ENCODE peak calls at places on chromosomes 6 and 20, in ten cellular contexts. R is tibial artery; U is neural progenitor cell; D is PC-9; N is dorsolateral prefrontal cortex; Y is right lobe of liver; W is MM.1S; S is adrenal gland; V is psoas muscle; P is CD8-positive, alpha-beta memory T cell. J is an unnamed sample. For H3K27me3, the result is how much of the 10 kb centered on the place peaks cover.

GRCh38 chr6:5188646-5189045 is 72.1 kb downstream of the LYRM4 start:
- DNase-seq in R (no peak), U (no peak), D (no peak), N (no peak), Y (no peak), W (no peak), S (peak), V (peak), P (no peak), J (no peak)

GRCh38 chr6:155126727-155127439 is 131.8 kb downstream of the TIAM2 start:
- DNase-seq in R (no peak), U (no peak), D (peak), N (no peak), Y (no peak), W (no peak), S (peak), V (peak), P (no peak), J (peak)

GRCh38 chr6:170096191-170096802 is 194.6 kb downstream of the DLL1 start:
- DNase-seq in R (peak), U (peak), D (no peak), N (peak), Y (no peak), W (no peak), S (peak), V (no peak), P (no peak), J (no peak)

GRCh38 chr6:44466955-44467354 is 79.4 kb downstream of the CDC5L start:
- DNase-seq in R (no peak), U (no peak), D (no peak), N (no peak), Y (no peak), W (no peak), S (no peak), V (no peak), P (no peak), J (no peak)

GRCh38 chr6:3596736-3597135 is 139.9 kb upstream of the SLC22A23 start:
- DNase-seq in R (no peak), U (no peak), D (no peak), N (no peak), Y (no peak), W (no peak), S (no peak), V (no peak), P (no peak), J (no peak)

GRCh38 chr20:64239449-64240242 is 15.9 kb upstream of the PCMTD2 start:
- DNase-seq in R (peak), U (no peak), D (no peak), N (peak), Y (peak), W (no peak), S (peak), V (no peak), P (no peak), J (no peak)

GRCh38 chr6:11971154-11971553 is 41.0 kb upstream of the HIVEP1 start:
- DNase-seq in R (no peak), U (no peak), D (no peak), N (no peak), Y (no peak), W (no peak), S (no peak), V (no peak), P (no peak), J (peak)

GRCh38 chr6:7033202-7033601 is 74.6 kb upstream of the RREB1 start:
- DNase-seq in R (no peak), U (no peak), D (no peak), N (no peak), Y (no peak), W (no peak), S (peak), V (no peak), P (no peak), J (no peak)

GRCh38 chr6:97705568-97705967 is 422.6 kb upstream of the MMS22L start:
- DNase-seq in R (no peak), U (peak), D (no peak), N (no peak), Y (no peak), W (no peak), S (no peak), V (no peak), P (no peak), J (no peak)

GRCh38 chr6:38750968-38751615 is 36.0 kb downstream of the DNAH8 start:
- DNase-seq in R (no peak), U (no peak), D (no peak), N (no peak), Y (no peak), W (no peak), S (no peak), V (no peak), P (no peak), J (no peak)

GRCh38 chr6:111423055-111423633 is 59.9 kb downstream of the REV3L start:
- DNase-seq in R (no peak), U (no peak), D (no peak), N (no peak), Y (no peak), W (no peak), S (no peak), V (no peak), P (no peak), J (no peak)

GRCh38 chr20:43853174-43853803 is 61.4 kb upstream of the TOX2 start:
- DNase-seq in R (no peak), U (no peak), D (no peak), N (no peak), Y (no peak), W (no peak), S (no peak), V (no peak), P (no peak), J (no peak)

GRCh38 chr20:50745634-50746137 is 14.3 kb downstream of the PARD6B start:
- DNase-seq in R (no peak), U (no peak), D (no peak), N (no peak), Y (no peak), W (no peak), S (no peak), V (no peak), P (no peak), J (no peak)

GRCh38 chr20:7379621-7380220 is 560.5 kb downstream of the HAO1 start:
- DNase-seq in R (no peak), U (no peak), D (no peak), N (no peak), Y (no peak), W (no peak), S (no peak), V (no peak), P (no peak), J (no peak)

GRCh38 chr6:66851930-66852329 is 1144.9 kb upstream of the EYS start:
- DNase-seq in R (no peak), U (no peak), D (no peak), N (no peak), Y (no peak), W (no peak), S (no peak), V (no peak), P (no peak), J (no peak)

GRCh38 chr6:167726043-167726442 is 100.7 kb upstream of the AFDN start:
- DNase-seq in R (peak), U (no peak), D (no peak), N (no peak), Y (no peak), W (no peak), S (no peak), V (no peak), P (no peak), J (no peak)

GRCh38 chr6:20188630-20189075 is 23.6 kb downstream of the MBOAT1 start:
- DNase-seq in R (no peak), U (peak), D (no peak), N (no peak), Y (no peak), W (no peak), S (no peak), V (no peak), P (no peak), J (no peak)

GRCh38 chr20:32343438-32343837 is 14.7 kb upstream of the ASXL1 start:
- DNase-seq in R (no peak), U (no peak), D (no peak), N (no peak), Y (no peak), W (no peak), S (no peak), V (no peak), P (no peak), J (no peak)

GRCh38 chr6:113630738-113631535 is 226.2 kb upstream of the MARCKS start:
- DNase-seq in R (no peak), U (no peak), D (no peak), N (no peak), Y (no peak), W (peak), S (no peak), V (no peak), P (no peak), J (peak)

GRCh38 chr20:53138454-53139291 is 166.5 kb downstream of the TSHZ2 start:
- DNase-seq in R (no peak), U (no peak), D (no peak), N (no peak), Y (no peak), W (peak), S (no peak), V (no peak), P (no peak), J (no peak)

GRCh38 chr6:79544939-79545450 is 7.8 kb upstream of the LCA5 start:
- DNase-seq in R (peak), U (peak), D (peak), N (peak), Y (peak), W (peak), S (peak), V (peak), P (no peak), J (peak)

GRCh38 chr20:54026300-54027064 is 43.9 kb downstream of the BCAS1 start:
- DNase-seq in R (no peak), U (no peak), D (no peak), N (no peak), Y (no peak), W (no peak), S (no peak), V (no peak), P (no peak), J (peak)

GRCh38 chr20:34525709-34526416 is 9.6 kb downstream of the DYNLRB1 start:
- DNase-seq in R (peak), U (no peak), D (peak), N (no peak), Y (peak), W (no peak), S (peak), V (peak), P (no peak), J (peak)

GRCh38 chr6:43923376-43924221 is 153.6 kb downstream of the VEGFA start:
- DNase-seq in R (peak), U (no peak), D (peak), N (no peak), Y (peak), W (no peak), S (peak), V (no peak), P (no peak), J (no peak)

GRCh38 chr6:113010181-113010580 is 663.1 kb downstream of the RFPL4B start:
- DNase-seq in R (no peak), U (no peak), D (no peak), N (no peak), Y (no peak), W (no peak), S (no peak), V (no peak), P (no peak), J (no peak)

GRCh38 chr6:21781075-21781474 is 187.5 kb downstream of the SOX4 start:
- DNase-seq in R (no peak), U (peak), D (no peak), N (no peak), Y (no peak), W (no peak), S (no peak), V (no peak), P (no peak), J (no peak)

GRCh38 chr6:53429401-53429800 is 80.7 kb upstream of the ELOVL5 start:
- DNase-seq in R (no peak), U (no peak), D (no peak), N (no peak), Y (no peak), W (no peak), S (no peak), V (no peak), P (peak), J (no peak)

GRCh38 chr6:74115674-74116073 is 419.7 kb downstream of the CD109 start:
- DNase-seq in R (no peak), U (no peak), D (no peak), N (no peak), Y (no peak), W (no peak), S (no peak), V (no peak), P (no peak), J (no peak)
- H3K4me3 ChIP-seq in R (no peak), U (no peak), D (no peak), N (no peak), Y (no peak), W (no peak), S (no peak), V (no peak), P (no peak), J (no peak)

DNA sequence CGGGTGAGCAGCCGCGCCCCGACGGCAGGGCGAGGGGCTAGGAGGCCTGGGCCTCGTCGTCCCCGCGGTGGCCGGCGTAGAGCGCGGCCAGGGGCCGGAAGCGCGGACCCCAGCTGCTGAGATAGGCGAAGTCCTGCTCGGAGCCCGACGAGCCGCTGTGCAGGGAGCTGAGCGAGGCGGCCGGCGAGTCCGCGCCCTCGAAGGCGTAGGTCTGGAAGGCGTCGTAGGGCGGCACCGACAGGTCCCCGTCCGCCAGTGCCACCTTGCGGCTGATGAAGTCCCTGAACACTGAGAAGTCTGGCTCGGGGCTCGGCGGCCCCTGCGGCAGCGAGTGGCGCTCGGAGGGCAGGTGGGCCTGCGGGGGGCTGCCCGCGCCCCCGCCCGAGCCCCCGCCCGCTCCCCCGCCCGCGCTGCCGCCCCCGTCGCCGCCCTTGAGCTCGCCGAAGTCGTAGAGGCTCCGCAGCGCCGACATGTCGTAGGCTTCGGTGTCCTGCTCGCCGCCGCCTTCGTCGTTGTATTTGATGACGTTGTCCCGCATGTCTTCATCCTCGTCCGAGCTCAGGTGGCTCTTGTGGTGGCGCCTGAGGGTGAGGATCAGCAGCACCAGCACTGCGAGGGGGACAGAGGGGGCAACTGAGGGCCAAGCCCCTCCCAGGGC is 56.5 kb downstream of the CD40 start:
- DNase-seq in R (no peak), U (peak), D (no peak), N (no peak), Y (peak), W (peak), S (peak), V (peak), P (peak), J (peak)
- H3K27me3 ChIP-seq in R (under half), U (half or more), D (half or more), N (under half), Y (under half), W (half or more), S (under half), V (half or more), P (under half), J (half or more)

GRCh38 chr6:140586426-140587061 is 1212.1 kb upstream of the CITED2 start:
- DNase-seq in R (no peak), U (no peak), D (no peak), N (no peak), Y (no peak), W (no peak), S (no peak), V (no peak), P (no peak), J (no peak)

GRCh38 chr6:140576004-140576555 is 1201.6 kb upstream of the CITED2 start:
- DNase-seq in R (no peak), U (no peak), D (no peak), N (no peak), Y (no peak), W (no peak), S (no peak), V (no peak), P (no peak), J (no peak)

GRCh38 chr6:140579918-140580317 is 1205.5 kb upstream of the CITED2 start:
- DNase-seq in R (no peak), U (no peak), D (no peak), N (no peak), Y (no peak), W (no peak), S (no peak), V (no peak), P (no peak), J (no peak)

DNA sequence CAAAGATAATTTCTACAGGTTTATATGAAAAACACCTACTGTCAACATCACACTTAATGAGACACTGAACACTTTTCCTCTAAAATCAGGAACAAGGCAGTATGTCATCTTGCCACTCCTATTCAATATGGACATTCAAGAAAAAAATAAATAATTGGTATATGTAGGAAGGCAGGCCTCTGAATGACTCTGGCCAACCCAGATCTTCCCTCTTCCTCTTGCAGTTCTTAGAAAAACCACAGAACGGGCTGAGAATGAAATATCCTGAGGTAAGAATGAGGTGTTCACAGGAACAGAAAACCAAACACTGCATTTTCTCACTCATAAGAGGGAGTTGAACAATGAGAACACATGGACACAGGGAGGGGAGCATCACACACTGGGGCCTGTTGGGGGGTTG is 1207.2 kb upstream of the CITED2 start:
- DNase-seq in R (no peak), U (no peak), D (no peak), N (no peak), Y (no peak), W (no peak), S (no peak), V (no peak), P (no peak), J (no peak)
- H3K4me3 ChIP-seq in R (no peak), U (no peak), D (no peak), N (no peak), Y (no peak), W (no peak), S (no peak), V (no peak), P (no peak), J (no peak)

DNA sequence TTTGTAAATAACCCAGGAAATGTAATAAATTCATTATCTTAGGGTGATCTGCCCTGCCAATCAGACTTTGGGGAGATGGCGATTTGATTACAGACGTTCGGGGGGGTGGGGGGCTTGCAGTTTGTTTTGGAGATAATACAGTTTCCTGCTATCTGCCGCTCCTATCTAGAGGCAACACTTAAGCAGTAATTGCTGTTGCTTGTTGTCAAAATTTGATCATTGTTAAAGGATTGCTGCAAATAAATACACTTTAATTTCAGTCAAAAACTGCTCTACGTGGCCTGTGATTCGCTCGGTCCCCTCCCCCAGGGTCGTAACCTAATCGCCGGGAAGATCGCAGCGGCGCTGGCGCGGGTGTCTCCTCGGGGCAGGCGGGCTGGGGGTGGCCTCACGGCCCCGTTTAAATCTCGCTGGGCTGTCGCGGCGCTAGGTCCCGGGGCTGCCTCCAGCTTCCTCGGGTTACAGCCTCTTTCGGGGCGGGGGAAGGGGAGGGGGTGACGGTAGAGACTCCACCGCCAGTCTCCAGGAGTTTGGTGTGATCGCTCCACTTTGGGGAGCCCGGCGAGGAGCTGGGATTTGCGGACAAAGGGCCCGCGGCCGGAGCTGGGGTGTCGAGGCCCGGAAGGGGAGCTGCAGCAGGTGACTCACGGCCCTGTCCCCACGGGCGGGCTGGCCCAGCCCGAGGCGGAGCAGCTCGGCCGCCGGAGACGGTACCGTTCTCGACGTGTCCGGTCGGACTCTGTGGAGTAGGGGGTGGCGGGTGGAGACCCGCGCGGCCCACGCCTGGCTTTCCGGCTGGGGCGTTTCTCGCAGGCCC is 4.1 kb downstream of the FOXC1 start:
- DNase-seq in R (peak), U (peak), D (no peak), N (no peak), Y (no peak), W (no peak), S (no peak), V (no peak), P (no peak), J (no peak)
- H3K27me3 ChIP-seq in R (under half), U (half or more), D (under half), N (half or more), Y (under half), W (under half), S (under half), V (half or more), P (under half), J (under half)

J was measured in kidney epithelial cell.